ENCODE peak calls at places on chromosomes 12 and 14, in ten cellular contexts. One of them, this sample, is unnamed.

GRCh38 chr12:27779837-27780611 is at the start of the genes KLHL42 and MANSC4:
- DNase-seq in sciatic nerve: peak
- DNase-seq in foreskin fibroblast: peak
- DNase-seq in GOT3: peak
- DNase-seq in stimulated activated CD8-positive, alpha-beta memory T cell treated with anti-CD3 and anti-CD28 coated beads, Interleukin-4, amount 100 ng/mL, for 4 hours: no peak
- DNase-seq in iPS DF 6.9: peak
- DNase-seq in mucosa of gallbladder: peak
- DNase-seq in GM10248: peak
- DNase-seq in COR-L47: peak
- DNase-seq in DMS53: peak
- DNase-seq in this sample: peak

GRCh38 chr14:85063747-85064146 is 466.2 kb upstream of the FLRT2 start:
- DNase-seq in DMS53: no peak
- DNase-seq in sciatic nerve: no peak
- DNase-seq in iPS DF 6.9: no peak
- DNase-seq in foreskin fibroblast: no peak
- DNase-seq in GM10248: no peak
- DNase-seq in COR-L47: no peak
- DNase-seq in mucosa of gallbladder: no peak
- DNase-seq in stimulated activated CD8-positive, alpha-beta memory T cell treated with anti-CD3 and anti-CD28 coated beads, Interleukin-4, amount 100 ng/mL, for 4 hours: no peak
- DNase-seq in GOT3: no peak
- DNase-seq in this sample: no peak

GRCh38 chr12:12091977-12092663 is 21.4 kb downstream of the BCL2L14 start:
- DNase-seq in foreskin fibroblast: no peak
- DNase-seq in sciatic nerve: no peak
- DNase-seq in mucosa of gallbladder: no peak
- DNase-seq in COR-L47: peak
- DNase-seq in GM10248: no peak
- DNase-seq in stimulated activated CD8-positive, alpha-beta memory T cell treated with anti-CD3 and anti-CD28 coated beads, Interleukin-4, amount 100 ng/mL, for 4 hours: no peak
- DNase-seq in DMS53: no peak
- DNase-seq in GOT3: no peak
- DNase-seq in iPS DF 6.9: no peak
- DNase-seq in this sample: no peak

GRCh38 chr14:24037658-24038037 is 14.2 kb upstream of the CARMIL3 start:
- DNase-seq in sciatic nerve: no peak
- DNase-seq in COR-L47: peak
- DNase-seq in foreskin fibroblast: no peak
- DNase-seq in mucosa of gallbladder: no peak
- DNase-seq in DMS53: peak
- DNase-seq in iPS DF 6.9: no peak
- DNase-seq in stimulated activated CD8-positive, alpha-beta memory T cell treated with anti-CD3 and anti-CD28 coated beads, Interleukin-4, amount 100 ng/mL, for 4 hours: no peak
- DNase-seq in GOT3: no peak
- DNase-seq in GM10248: no peak
- DNase-seq in this sample: no peak

GRCh38 chr12:96431067-96431466 is 30.8 kb upstream of the CDK17 start:
- DNase-seq in iPS DF 6.9: no peak
- DNase-seq in COR-L47: no peak
- DNase-seq in GOT3: no peak
- DNase-seq in GM10248: no peak
- DNase-seq in DMS53: no peak
- DNase-seq in foreskin fibroblast: no peak
- DNase-seq in sciatic nerve: no peak
- DNase-seq in stimulated activated CD8-positive, alpha-beta memory T cell treated with anti-CD3 and anti-CD28 coated beads, Interleukin-4, amount 100 ng/mL, for 4 hours: no peak
- DNase-seq in mucosa of gallbladder: no peak
- DNase-seq in this sample: no peak

GRCh38 chr14:68807148-68807600 is 14.3 kb upstream of the ZFP36L1 start:
- DNase-seq in iPS DF 6.9: no peak
- DNase-seq in GM10248: no peak
- DNase-seq in DMS53: peak
- DNase-seq in GOT3: no peak
- DNase-seq in mucosa of gallbladder: peak
- DNase-seq in foreskin fibroblast: peak
- DNase-seq in sciatic nerve: peak
- DNase-seq in stimulated activated CD8-positive, alpha-beta memory T cell treated with anti-CD3 and anti-CD28 coated beads, Interleukin-4, amount 100 ng/mL, for 4 hours: no peak
- DNase-seq in COR-L47: no peak
- DNase-seq in this sample: peak

GRCh38 chr12:124636138-124636968 is 68.9 kb upstream of the NCOR2 start:
- DNase-seq in COR-L47: no peak
- DNase-seq in DMS53: no peak
- DNase-seq in iPS DF 6.9: no peak
- DNase-seq in GM10248: no peak
- DNase-seq in GOT3: no peak
- DNase-seq in stimulated activated CD8-positive, alpha-beta memory T cell treated with anti-CD3 and anti-CD28 coated beads, Interleukin-4, amount 100 ng/mL, for 4 hours: peak
- DNase-seq in sciatic nerve: no peak
- DNase-seq in foreskin fibroblast: peak
- DNase-seq in mucosa of gallbladder: peak
- DNase-seq in this sample: no peak

GRCh38 chr12:49789992-49790391 is 38.2 kb downstream of the NCKAP5L start:
- DNase-seq in mucosa of gallbladder: no peak
- DNase-seq in DMS53: peak
- DNase-seq in COR-L47: peak
- DNase-seq in sciatic nerve: no peak
- DNase-seq in stimulated activated CD8-positive, alpha-beta memory T cell treated with anti-CD3 and anti-CD28 coated beads, Interleukin-4, amount 100 ng/mL, for 4 hours: no peak
- DNase-seq in GOT3: no peak
- DNase-seq in iPS DF 6.9: no peak
- DNase-seq in GM10248: no peak
- DNase-seq in foreskin fibroblast: no peak
- DNase-seq in this sample: no peak

GRCh38 chr14:97592341-97592980 is 795.3 kb downstream of the VRK1 start:
- DNase-seq in sciatic nerve: no peak
- DNase-seq in stimulated activated CD8-positive, alpha-beta memory T cell treated with anti-CD3 and anti-CD28 coated beads, Interleukin-4, amount 100 ng/mL, for 4 hours: no peak
- DNase-seq in COR-L47: no peak
- DNase-seq in DMS53: no peak
- DNase-seq in iPS DF 6.9: no peak
- DNase-seq in mucosa of gallbladder: no peak
- DNase-seq in GOT3: no peak
- DNase-seq in foreskin fibroblast: no peak
- DNase-seq in GM10248: no peak
- DNase-seq in this sample: no peak

GRCh38 chr12:11701398-11701797 is 51.9 kb downstream of the ETV6 start:
- DNase-seq in GOT3: no peak
- DNase-seq in foreskin fibroblast: no peak
- DNase-seq in stimulated activated CD8-positive, alpha-beta memory T cell treated with anti-CD3 and anti-CD28 coated beads, Interleukin-4, amount 100 ng/mL, for 4 hours: no peak
- DNase-seq in iPS DF 6.9: no peak
- DNase-seq in GM10248: no peak
- DNase-seq in sciatic nerve: no peak
- DNase-seq in DMS53: no peak
- DNase-seq in COR-L47: no peak
- DNase-seq in mucosa of gallbladder: no peak
- DNase-seq in this sample: no peak

GRCh38 chr14:91021991-91022621 is 38.3 kb downstream of the RPS6KA5 start:
- DNase-seq in COR-L47: no peak
- DNase-seq in mucosa of gallbladder: no peak
- DNase-seq in GOT3: no peak
- DNase-seq in stimulated activated CD8-positive, alpha-beta memory T cell treated with anti-CD3 and anti-CD28 coated beads, Interleukin-4, amount 100 ng/mL, for 4 hours: no peak
- DNase-seq in sciatic nerve: no peak
- DNase-seq in DMS53: no peak
- DNase-seq in iPS DF 6.9: no peak
- DNase-seq in foreskin fibroblast: peak
- DNase-seq in GM10248: no peak
- DNase-seq in this sample: no peak

GRCh38 chr14:102949062-102949800 is 26.8 kb downstream of the AMN start:
- DNase-seq in sciatic nerve: no peak
- DNase-seq in iPS DF 6.9: no peak
- DNase-seq in foreskin fibroblast: peak
- DNase-seq in COR-L47: no peak
- DNase-seq in GOT3: no peak
- DNase-seq in mucosa of gallbladder: no peak
- DNase-seq in DMS53: peak
- DNase-seq in GM10248: peak
- DNase-seq in stimulated activated CD8-positive, alpha-beta memory T cell treated with anti-CD3 and anti-CD28 coated beads, Interleukin-4, amount 100 ng/mL, for 4 hours: no peak
- DNase-seq in this sample: no peak

GRCh38 chr14:65211341-65211987 is 109.1 kb upstream of the MAX start:
- DNase-seq in foreskin fibroblast: peak
- DNase-seq in GOT3: no peak
- DNase-seq in GM10248: no peak
- DNase-seq in mucosa of gallbladder: no peak
- DNase-seq in DMS53: peak
- DNase-seq in COR-L47: no peak
- DNase-seq in iPS DF 6.9: no peak
- DNase-seq in sciatic nerve: no peak
- DNase-seq in stimulated activated CD8-positive, alpha-beta memory T cell treated with anti-CD3 and anti-CD28 coated beads, Interleukin-4, amount 100 ng/mL, for 4 hours: no peak
- DNase-seq in this sample: no peak

GRCh38 chr12:121531356-121531750 is 49.5 kb downstream of the KDM2B start:
- DNase-seq in mucosa of gallbladder: no peak
- DNase-seq in foreskin fibroblast: no peak
- DNase-seq in sciatic nerve: no peak
- DNase-seq in GM10248: no peak
- DNase-seq in iPS DF 6.9: no peak
- DNase-seq in DMS53: no peak
- DNase-seq in COR-L47: no peak
- DNase-seq in stimulated activated CD8-positive, alpha-beta memory T cell treated with anti-CD3 and anti-CD28 coated beads, Interleukin-4, amount 100 ng/mL, for 4 hours: no peak
- DNase-seq in GOT3: no peak
- DNase-seq in this sample: no peak

GRCh38 chr12:62969695-62970094 is 34.7 kb upstream of the PPM1H start:
- DNase-seq in GOT3: no peak
- DNase-seq in stimulated activated CD8-positive, alpha-beta memory T cell treated with anti-CD3 and anti-CD28 coated beads, Interleukin-4, amount 100 ng/mL, for 4 hours: no peak
- DNase-seq in foreskin fibroblast: no peak
- DNase-seq in sciatic nerve: no peak
- DNase-seq in COR-L47: no peak
- DNase-seq in DMS53: no peak
- DNase-seq in mucosa of gallbladder: no peak
- DNase-seq in GM10248: no peak
- DNase-seq in iPS DF 6.9: no peak
- DNase-seq in this sample: no peak

GRCh38 chr12:47068539-47068938 is 10.9 kb upstream of the PCED1B start:
- DNase-seq in mucosa of gallbladder: no peak
- DNase-seq in DMS53: no peak
- DNase-seq in GM10248: no peak
- DNase-seq in foreskin fibroblast: no peak
- DNase-seq in GOT3: peak
- DNase-seq in sciatic nerve: no peak
- DNase-seq in stimulated activated CD8-positive, alpha-beta memory T cell treated with anti-CD3 and anti-CD28 coated beads, Interleukin-4, amount 100 ng/mL, for 4 hours: no peak
- DNase-seq in iPS DF 6.9: no peak
- DNase-seq in COR-L47: no peak
- DNase-seq in this sample: no peak

GRCh38 chr12:107759410-107759809 is 1.5 kb downstream of the PRDM4 start:
- DNase-seq in foreskin fibroblast: peak
- DNase-seq in GM10248: no peak
- DNase-seq in sciatic nerve: no peak
- DNase-seq in GOT3: no peak
- DNase-seq in COR-L47: peak
- DNase-seq in iPS DF 6.9: no peak
- DNase-seq in mucosa of gallbladder: no peak
- DNase-seq in DMS53: peak
- DNase-seq in stimulated activated CD8-positive, alpha-beta memory T cell treated with anti-CD3 and anti-CD28 coated beads, Interleukin-4, amount 100 ng/mL, for 4 hours: no peak
- DNase-seq in this sample: no peak

GRCh38 chr12:52005903-52006703 is 643 bp upstream of the TAMALIN start:
- DNase-seq in DMS53: peak
- DNase-seq in COR-L47: no peak
- DNase-seq in GM10248: peak
- DNase-seq in mucosa of gallbladder: peak
- DNase-seq in sciatic nerve: peak
- DNase-seq in iPS DF 6.9: no peak
- DNase-seq in stimulated activated CD8-positive, alpha-beta memory T cell treated with anti-CD3 and anti-CD28 coated beads, Interleukin-4, amount 100 ng/mL, for 4 hours: no peak
- DNase-seq in GOT3: no peak
- DNase-seq in foreskin fibroblast: no peak
- DNase-seq in this sample: peak

GRCh38 chr12:123532808-123533649 is 490 bp downstream of the RILPL1 start:
- DNase-seq in GM10248: peak
- DNase-seq in DMS53: peak
- DNase-seq in sciatic nerve: peak
- DNase-seq in foreskin fibroblast: peak
- DNase-seq in iPS DF 6.9: no peak
- DNase-seq in GOT3: no peak
- DNase-seq in stimulated activated CD8-positive, alpha-beta memory T cell treated with anti-CD3 and anti-CD28 coated beads, Interleukin-4, amount 100 ng/mL, for 4 hours: no peak
- DNase-seq in COR-L47: no peak
- DNase-seq in mucosa of gallbladder: peak
- DNase-seq in this sample: peak

GRCh38 chr12:53798575-53798974 is 46.8 kb upstream of the CISTR start:
- DNase-seq in sciatic nerve: no peak
- DNase-seq in GOT3: no peak
- DNase-seq in mucosa of gallbladder: no peak
- DNase-seq in foreskin fibroblast: peak
- DNase-seq in COR-L47: no peak
- DNase-seq in stimulated activated CD8-positive, alpha-beta memory T cell treated with anti-CD3 and anti-CD28 coated beads, Interleukin-4, amount 100 ng/mL, for 4 hours: no peak
- DNase-seq in DMS53: peak
- DNase-seq in iPS DF 6.9: no peak
- DNase-seq in GM10248: peak
- DNase-seq in this sample: peak

GRCh38 chr12:62900686-62901272 is 34.2 kb downstream of the PPM1H start:
- DNase-seq in iPS DF 6.9: no peak
- DNase-seq in foreskin fibroblast: peak
- DNase-seq in COR-L47: no peak
- DNase-seq in GOT3: no peak
- DNase-seq in DMS53: peak
- DNase-seq in stimulated activated CD8-positive, alpha-beta memory T cell treated with anti-CD3 and anti-CD28 coated beads, Interleukin-4, amount 100 ng/mL, for 4 hours: no peak
- DNase-seq in GM10248: no peak
- DNase-seq in sciatic nerve: no peak
- DNase-seq in mucosa of gallbladder: no peak
- DNase-seq in this sample: no peak

GRCh38 chr12:100166232-100166631 is 23.6 kb upstream of the BLTP3B start:
- DNase-seq in mucosa of gallbladder: no peak
- DNase-seq in foreskin fibroblast: no peak
- DNase-seq in DMS53: no peak
- DNase-seq in stimulated activated CD8-positive, alpha-beta memory T cell treated with anti-CD3 and anti-CD28 coated beads, Interleukin-4, amount 100 ng/mL, for 4 hours: no peak
- DNase-seq in iPS DF 6.9: no peak
- DNase-seq in sciatic nerve: no peak
- DNase-seq in GM10248: no peak
- DNase-seq in GOT3: no peak
- DNase-seq in COR-L47: no peak
- DNase-seq in this sample: no peak

GRCh38 chr12:75684678-75685620 is 173.5 kb upstream of the KRR1 start:
- DNase-seq in mucosa of gallbladder: no peak
- DNase-seq in GOT3: no peak
- DNase-seq in DMS53: no peak
- DNase-seq in sciatic nerve: no peak
- DNase-seq in iPS DF 6.9: no peak
- DNase-seq in GM10248: no peak
- DNase-seq in COR-L47: no peak
- DNase-seq in stimulated activated CD8-positive, alpha-beta memory T cell treated with anti-CD3 and anti-CD28 coated beads, Interleukin-4, amount 100 ng/mL, for 4 hours: no peak
- DNase-seq in foreskin fibroblast: peak
- DNase-seq in this sample: no peak

GRCh38 chr14:100684961-100685360 is 41.7 kb upstream of the DLK1 start:
- DNase-seq in sciatic nerve: no peak
- DNase-seq in GOT3: no peak
- DNase-seq in foreskin fibroblast: no peak
- DNase-seq in COR-L47: no peak
- DNase-seq in iPS DF 6.9: no peak
- DNase-seq in GM10248: no peak
- DNase-seq in DMS53: no peak
- DNase-seq in stimulated activated CD8-positive, alpha-beta memory T cell treated with anti-CD3 and anti-CD28 coated beads, Interleukin-4, amount 100 ng/mL, for 4 hours: no peak
- DNase-seq in mucosa of gallbladder: no peak
- DNase-seq in this sample: no peak

GRCh38 chr12:81417056-81417455 is 339.2 kb downstream of the ACSS3 start:
- DNase-seq in DMS53: peak
- DNase-seq in iPS DF 6.9: no peak
- DNase-seq in COR-L47: no peak
- DNase-seq in GM10248: no peak
- DNase-seq in stimulated activated CD8-positive, alpha-beta memory T cell treated with anti-CD3 and anti-CD28 coated beads, Interleukin-4, amount 100 ng/mL, for 4 hours: no peak
- DNase-seq in foreskin fibroblast: no peak
- DNase-seq in mucosa of gallbladder: no peak
- DNase-seq in GOT3: no peak
- DNase-seq in sciatic nerve: no peak
- DNase-seq in this sample: no peak

GRCh38 chr12:16019131-16019530 is 108.0 kb downstream of the DERA start:
- DNase-seq in GOT3: no peak
- DNase-seq in DMS53: no peak
- DNase-seq in sciatic nerve: no peak
- DNase-seq in mucosa of gallbladder: no peak
- DNase-seq in iPS DF 6.9: no peak
- DNase-seq in GM10248: no peak
- DNase-seq in COR-L47: no peak
- DNase-seq in stimulated activated CD8-positive, alpha-beta memory T cell treated with anti-CD3 and anti-CD28 coated beads, Interleukin-4, amount 100 ng/mL, for 4 hours: no peak
- DNase-seq in foreskin fibroblast: no peak
- DNase-seq in this sample: no peak

GRCh38 chr12:17020765-17021164 is 414.8 kb upstream of the LMO3 start:
- DNase-seq in iPS DF 6.9: peak
- DNase-seq in GOT3: no peak
- DNase-seq in sciatic nerve: no peak
- DNase-seq in stimulated activated CD8-positive, alpha-beta memory T cell treated with anti-CD3 and anti-CD28 coated beads, Interleukin-4, amount 100 ng/mL, for 4 hours: no peak
- DNase-seq in DMS53: no peak
- DNase-seq in COR-L47: no peak
- DNase-seq in mucosa of gallbladder: no peak
- DNase-seq in GM10248: no peak
- DNase-seq in foreskin fibroblast: no peak
- DNase-seq in this sample: no peak

GRCh38 chr12:65822732-65823480 is 1.4 kb upstream of the HMGA2 start:
- DNase-seq in COR-L47: no peak
- DNase-seq in GM10248: peak
- DNase-seq in sciatic nerve: no peak
- DNase-seq in iPS DF 6.9: no peak
- DNase-seq in DMS53: peak
- DNase-seq in GOT3: peak
- DNase-seq in mucosa of gallbladder: no peak
- DNase-seq in stimulated activated CD8-positive, alpha-beta memory T cell treated with anti-CD3 and anti-CD28 coated beads, Interleukin-4, amount 100 ng/mL, for 4 hours: no peak
- DNase-seq in foreskin fibroblast: peak
- DNase-seq in this sample: no peak

This sample was measured in testis.